ENCODE peak calls at places on chromosomes 3 and 15, in ten cellular contexts. V, M, E, D, N, W, T, C, L and Y are unnamed samples.

GRCh38 chr3:54780336-54780735 is 147.5 kb downstream of the LRTM1 start:
- DNase-seq in L (no peak), N (no peak), T (no peak), D (no peak), W (peak), V (peak), M (no peak), C (no peak), E (no peak), Y (no peak)

GRCh38 chr3:13353936-13354542 is 66.1 kb downstream of the NUP210 start:
- DNase-seq in L (no peak), C (no peak), D (no peak), T (no peak), M (no peak), V (peak), E (no peak), W (no peak), N (no peak), Y (no peak)

GRCh38 chr15:40912478-40912877 is 16.7 kb upstream of the DLL4 start:
- DNase-seq in W (no peak), V (no peak), E (no peak), N (no peak), T (no peak), C (no peak), M (no peak), L (no peak), D (no peak), Y (no peak)

GRCh38 chr3:58306662-58307286 is 454 bp downstream of the HTD2 start:
- DNase-seq in V (peak), L (no peak), C (no peak), D (peak), T (no peak), W (no peak), N (no peak), M (no peak), E (no peak), Y (no peak)

GRCh38 chr15:60392986-60393811 is 4.6 kb downstream of the ANXA2 start:
- DNase-seq in D (peak), N (no peak), L (peak), T (no peak), M (no peak), E (peak), C (peak), W (peak), V (peak), Y (no peak)

GRCh38 chr15:66293085-66293418 is 316 bp upstream of the DIS3L start:
- DNase-seq in M (no peak), L (no peak), C (no peak), E (no peak), D (no peak), W (no peak), T (no peak), N (no peak), V (no peak), Y (no peak)

GRCh38 chr15:83631534-83631933 is 22.4 kb upstream of the ADAMTSL3 start:
- DNase-seq in N (no peak), E (no peak), T (no peak), M (no peak), W (no peak), D (no peak), V (no peak), C (no peak), L (no peak), Y (no peak)

GRCh38 chr15:71634820-71635219 is 175.5 kb upstream of the NR2E3 start:
- DNase-seq in T (no peak), E (no peak), V (no peak), L (peak), W (no peak), C (no peak), N (peak), D (no peak), M (no peak), Y (no peak)

GRCh38 chr3:160564205-160564922 is 1.0 kb downstream of the KPNA4 start:
- DNase-seq in E (no peak), W (no peak), T (no peak), V (peak), N (no peak), M (no peak), L (no peak), D (peak), C (no peak), Y (no peak)

GRCh38 chr3:122858373-122858772 is 63.5 kb downstream of the SLC49A4 start:
- DNase-seq in E (peak), V (peak), T (no peak), D (no peak), N (no peak), L (no peak), C (no peak), M (no peak), W (no peak), Y (no peak)

GRCh38 chr3:32882603-32883025 is 64.8 kb downstream of the TRIM71 start:
- DNase-seq in V (no peak), L (no peak), D (no peak), N (no peak), M (no peak), W (no peak), E (no peak), T (no peak), C (no peak), Y (no peak)

GRCh38 chr3:124217542-124217941 is 225.6 kb upstream of the ROPN1 start:
- DNase-seq in E (no peak), N (no peak), D (peak), C (peak), V (peak), W (peak), L (peak), M (no peak), T (no peak), Y (no peak)

GRCh38 chr15:71424765-71425164 is 309.5 kb downstream of the THSD4 start:
- DNase-seq in D (no peak), V (peak), W (no peak), C (no peak), L (no peak), E (no peak), N (no peak), T (no peak), M (no peak), Y (no peak)

GRCh38 chr3:66989860-66990696 is 8.0 kb upstream of the KBTBD8 start:
- DNase-seq in N (no peak), E (no peak), W (no peak), L (no peak), T (no peak), M (no peak), V (peak), C (no peak), D (no peak), Y (no peak)

GRCh38 chr15:99755692-99756409 is 22.6 kb upstream of the LYSMD4 start:
- DNase-seq in W (peak), M (no peak), V (peak), E (peak), C (no peak), L (peak), T (no peak), D (peak), N (no peak), Y (peak)

GRCh38 chr3:7410782-7411181 is 549.9 kb downstream of the GRM7 start:
- DNase-seq in C (no peak), W (no peak), T (no peak), L (no peak), D (no peak), N (no peak), V (no peak), M (no peak), E (no peak), Y (no peak)

GRCh38 chr15:89903015-89903857 is 9.4 kb upstream of the AP3S2 start:
- DNase-seq in W (no peak), D (no peak), M (no peak), L (no peak), V (no peak), T (no peak), E (no peak), C (no peak), N (no peak), Y (no peak)

GRCh38 chr3:56633602-56634371 is 49.3 kb downstream of the TASOR start:
- DNase-seq in E (no peak), W (no peak), N (no peak), M (no peak), V (no peak), T (no peak), L (no peak), C (no peak), D (peak), Y (no peak)

GRCh38 chr3:98577178-98577895 is 16.1 kb downstream of the CPOX start:
- DNase-seq in V (peak), C (no peak), N (no peak), L (no peak), M (no peak), T (no peak), E (no peak), W (peak), D (no peak), Y (no peak)

GRCh38 chr3:152053876-152054275 is 180.4 kb downstream of the SUCNR1 start:
- DNase-seq in L (no peak), D (no peak), N (no peak), W (no peak), C (no peak), V (peak), E (no peak), T (no peak), M (no peak), Y (no peak)

GRCh38 chr3:41328916-41329315 is 129.6 kb downstream of the CTNNB1 start:
- DNase-seq in N (no peak), M (no peak), T (no peak), C (no peak), L (no peak), V (peak), E (no peak), W (no peak), D (no peak), Y (no peak)

GRCh38 chr3:43503067-43503728 is 118.6 kb downstream of the ANO10 start:
- DNase-seq in C (no peak), D (no peak), L (no peak), T (no peak), V (peak), N (no peak), E (peak), M (no peak), W (peak), Y (no peak)

GRCh38 chr15:29887719-29888118 is 65.5 kb upstream of the TJP1 start:
- DNase-seq in D (no peak), T (no peak), W (no peak), N (no peak), E (no peak), V (no peak), L (no peak), C (no peak), M (no peak), Y (no peak)

GRCh38 chr15:92521624-92522008 is 127.9 kb downstream of the ST8SIA2 start:
- DNase-seq in V (peak), W (peak), L (peak), N (peak), E (peak), T (peak), D (peak), M (no peak), C (peak), Y (peak)

GRCh38 chr15:35925634-35926380 is 379.8 kb upstream of the DPH6 start:
- DNase-seq in L (no peak), T (no peak), V (peak), E (no peak), C (no peak), W (no peak), M (no peak), N (no peak), D (no peak), Y (no peak)

GRCh38 chr3:38227989-38228388 is 37.6 kb upstream of the SLC22A13 start:
- DNase-seq in W (no peak), D (no peak), V (peak), L (peak), C (no peak), E (no peak), M (no peak), N (no peak), T (no peak), Y (no peak)

GRCh38 chr3:68620211-68620610 is 312.1 kb downstream of the TAFA4 start:
- DNase-seq in W (no peak), N (no peak), L (no peak), M (no peak), T (no peak), D (no peak), C (no peak), V (no peak), E (no peak), Y (no peak)

GRCh38 chr15:95105229-95105628 is 873.9 kb downstream of the MCTP2 start:
- DNase-seq in V (peak), L (no peak), C (no peak), T (no peak), N (no peak), W (no peak), M (no peak), E (no peak), D (no peak), Y (no peak)

GRCh38 chr15:69114231-69114937 is 46.1 kb upstream of the GLCE start:
- DNase-seq in V (no peak), T (no peak), W (no peak), M (no peak), N (no peak), C (no peak), E (no peak), L (no peak), D (no peak), Y (no peak)

GRCh38 chr15:85579957-85580694 is 199.7 kb downstream of the AKAP13 start:
- DNase-seq in V (no peak), N (no peak), E (no peak), L (no peak), C (no peak), T (no peak), M (no peak), W (no peak), D (peak), Y (no peak)

GRCh38 chr3:47782538-47783308 is 1.0 kb upstream of the SMARCC1 start:
- DNase-seq in C (no peak), V (no peak), T (no peak), N (no peak), E (no peak), W (no peak), L (no peak), D (no peak), M (no peak), Y (no peak)

GRCh38 chr3:45153658-45154437 is 7.7 kb upstream of the CDCP1 start:
- DNase-seq in T (no peak), L (no peak), N (no peak), D (no peak), W (no peak), M (no peak), V (no peak), C (no peak), E (no peak), Y (no peak)

GRCh38 chr3:102400766-102401165 is 34.0 kb upstream of the ZPLD1 start:
- DNase-seq in E (no peak), T (no peak), M (no peak), V (peak), L (peak), C (no peak), W (no peak), D (no peak), N (no peak), Y (no peak)

GRCh38 chr3:10173926-10174435 is 9.3 kb downstream of the IRAK2 start:
- DNase-seq in E (no peak), N (no peak), M (no peak), C (peak), T (peak), L (peak), W (peak), D (peak), V (peak), Y (peak)

GRCh38 chr3:20561166-20561565 is 375.2 kb upstream of the SGO1 start:
- DNase-seq in C (no peak), M (no peak), T (no peak), E (no peak), N (no peak), L (peak), W (no peak), D (no peak), V (no peak), Y (no peak)

GRCh38 chr3:2274531-2274930 is 175.9 kb downstream of the CNTN4 start:
- DNase-seq in M (no peak), E (no peak), C (no peak), N (no peak), D (no peak), T (no peak), V (no peak), W (no peak), L (no peak), Y (no peak)

GRCh38 chr3:87437765-87438164 is 161.4 kb upstream of the POU1F1 start:
- DNase-seq in D (no peak), E (no peak), W (no peak), N (no peak), L (no peak), C (no peak), T (no peak), M (no peak), V (peak), Y (no peak)

GRCh38 chr15:68252925-68253534 is 23.5 kb upstream of the CLN6 start:
- DNase-seq in E (peak), L (peak), C (peak), T (no peak), W (peak), V (peak), M (no peak), N (no peak), D (no peak), Y (no peak)

GRCh38 chr3:151169262-151169661 is 33.8 kb downstream of the GPR171 start:
- DNase-seq in T (no peak), N (no peak), D (no peak), V (no peak), M (no peak), E (no peak), W (no peak), C (no peak), L (no peak), Y (no peak)